ENCODE peak calls at places on chromosomes 1 and 21, in ten cellular contexts. One of them, this sample, is unnamed.

GRCh38 chr1:167223144-167224103 is 2.7 kb downstream of the POU2F1 start:
- DNase-seq in WTC11: no peak
- DNase-seq in ovary: no peak
- DNase-seq in stimulated activated CD8-positive, alpha-beta memory T cell treated with anti-CD3 and anti-CD28 coated beads, Interleukin-4, amount 100 ng/mL, for 24 hours: no peak
- DNase-seq in naive thymus-derived CD8-positive, alpha-beta T cell: no peak
- DNase-seq in activated CD8-positive, alpha-beta T cell treated with anti-CD3 and anti-CD28 coated beads for 36 hours: no peak
- DNase-seq in effector memory CD4-positive, alpha-beta T cell: no peak
- DNase-seq in kidney tubule cell: peak
- DNase-seq in HEK293T: peak
- DNase-seq in CD4-positive, CD25-positive, alpha-beta regulatory T cell: no peak
- DNase-seq in this sample: no peak

GRCh38 chr1:202586018-202586821 is 124.0 kb downstream of the SYT2 start:
- DNase-seq in stimulated activated CD8-positive, alpha-beta memory T cell treated with anti-CD3 and anti-CD28 coated beads, Interleukin-4, amount 100 ng/mL, for 24 hours: no peak
- DNase-seq in HEK293T: no peak
- DNase-seq in naive thymus-derived CD8-positive, alpha-beta T cell: no peak
- DNase-seq in kidney tubule cell: peak
- DNase-seq in activated CD8-positive, alpha-beta T cell treated with anti-CD3 and anti-CD28 coated beads for 36 hours: no peak
- DNase-seq in CD4-positive, CD25-positive, alpha-beta regulatory T cell: no peak
- DNase-seq in WTC11: no peak
- DNase-seq in effector memory CD4-positive, alpha-beta T cell: no peak
- DNase-seq in ovary: no peak
- DNase-seq in this sample: no peak

GRCh38 chr21:15224346-15225086 is 159.7 kb upstream of the NRIP1 start:
- DNase-seq in stimulated activated CD8-positive, alpha-beta memory T cell treated with anti-CD3 and anti-CD28 coated beads, Interleukin-4, amount 100 ng/mL, for 24 hours: no peak
- DNase-seq in naive thymus-derived CD8-positive, alpha-beta T cell: no peak
- DNase-seq in WTC11: no peak
- DNase-seq in activated CD8-positive, alpha-beta T cell treated with anti-CD3 and anti-CD28 coated beads for 36 hours: no peak
- DNase-seq in CD4-positive, CD25-positive, alpha-beta regulatory T cell: no peak
- DNase-seq in kidney tubule cell: peak
- DNase-seq in ovary: no peak
- DNase-seq in HEK293T: no peak
- DNase-seq in effector memory CD4-positive, alpha-beta T cell: no peak
- DNase-seq in this sample: no peak

GRCh38 chr1:225448146-225448805 is 20.4 kb upstream of the LBR start:
- DNase-seq in WTC11: no peak
- DNase-seq in HEK293T: no peak
- DNase-seq in stimulated activated CD8-positive, alpha-beta memory T cell treated with anti-CD3 and anti-CD28 coated beads, Interleukin-4, amount 100 ng/mL, for 24 hours: no peak
- DNase-seq in activated CD8-positive, alpha-beta T cell treated with anti-CD3 and anti-CD28 coated beads for 36 hours: no peak
- DNase-seq in effector memory CD4-positive, alpha-beta T cell: no peak
- DNase-seq in kidney tubule cell: no peak
- DNase-seq in naive thymus-derived CD8-positive, alpha-beta T cell: no peak
- DNase-seq in ovary: no peak
- DNase-seq in CD4-positive, CD25-positive, alpha-beta regulatory T cell: no peak
- DNase-seq in this sample: no peak

GRCh38 chr1:211490821-211491415 is 1.0 kb downstream of the RD3 start:
- DNase-seq in effector memory CD4-positive, alpha-beta T cell: no peak
- DNase-seq in ovary: no peak
- DNase-seq in CD4-positive, CD25-positive, alpha-beta regulatory T cell: no peak
- DNase-seq in WTC11: no peak
- DNase-seq in activated CD8-positive, alpha-beta T cell treated with anti-CD3 and anti-CD28 coated beads for 36 hours: no peak
- DNase-seq in stimulated activated CD8-positive, alpha-beta memory T cell treated with anti-CD3 and anti-CD28 coated beads, Interleukin-4, amount 100 ng/mL, for 24 hours: no peak
- DNase-seq in HEK293T: no peak
- DNase-seq in naive thymus-derived CD8-positive, alpha-beta T cell: no peak
- DNase-seq in kidney tubule cell: no peak
- DNase-seq in this sample: no peak

GRCh38 chr21:32597205-32597604 is 11.9 kb upstream of the TCP10L start:
- DNase-seq in activated CD8-positive, alpha-beta T cell treated with anti-CD3 and anti-CD28 coated beads for 36 hours: no peak
- DNase-seq in stimulated activated CD8-positive, alpha-beta memory T cell treated with anti-CD3 and anti-CD28 coated beads, Interleukin-4, amount 100 ng/mL, for 24 hours: no peak
- DNase-seq in kidney tubule cell: peak
- DNase-seq in effector memory CD4-positive, alpha-beta T cell: no peak
- DNase-seq in naive thymus-derived CD8-positive, alpha-beta T cell: no peak
- DNase-seq in CD4-positive, CD25-positive, alpha-beta regulatory T cell: no peak
- DNase-seq in ovary: no peak
- DNase-seq in HEK293T: no peak
- DNase-seq in WTC11: no peak
- DNase-seq in this sample: no peak

GRCh38 chr1:17561252-17561558 is 21.7 kb downstream of the ARHGEF10L start:
- DNase-seq in effector memory CD4-positive, alpha-beta T cell: no peak
- DNase-seq in kidney tubule cell: peak
- DNase-seq in HEK293T: no peak
- DNase-seq in naive thymus-derived CD8-positive, alpha-beta T cell: no peak
- DNase-seq in ovary: no peak
- DNase-seq in WTC11: no peak
- DNase-seq in stimulated activated CD8-positive, alpha-beta memory T cell treated with anti-CD3 and anti-CD28 coated beads, Interleukin-4, amount 100 ng/mL, for 24 hours: no peak
- DNase-seq in activated CD8-positive, alpha-beta T cell treated with anti-CD3 and anti-CD28 coated beads for 36 hours: no peak
- DNase-seq in CD4-positive, CD25-positive, alpha-beta regulatory T cell: no peak
- DNase-seq in this sample: no peak

GRCh38 chr1:227793948-227794812 is 21.3 kb upstream of the PRSS38 start:
- DNase-seq in stimulated activated CD8-positive, alpha-beta memory T cell treated with anti-CD3 and anti-CD28 coated beads, Interleukin-4, amount 100 ng/mL, for 24 hours: no peak
- DNase-seq in ovary: peak
- DNase-seq in HEK293T: peak
- DNase-seq in naive thymus-derived CD8-positive, alpha-beta T cell: no peak
- DNase-seq in effector memory CD4-positive, alpha-beta T cell: no peak
- DNase-seq in WTC11: peak
- DNase-seq in activated CD8-positive, alpha-beta T cell treated with anti-CD3 and anti-CD28 coated beads for 36 hours: no peak
- DNase-seq in kidney tubule cell: no peak
- DNase-seq in CD4-positive, CD25-positive, alpha-beta regulatory T cell: no peak
- DNase-seq in this sample: no peak

GRCh38 chr1:183385746-183386145 is 32.4 kb downstream of the NMNAT2 start:
- DNase-seq in effector memory CD4-positive, alpha-beta T cell: no peak
- DNase-seq in naive thymus-derived CD8-positive, alpha-beta T cell: no peak
- DNase-seq in activated CD8-positive, alpha-beta T cell treated with anti-CD3 and anti-CD28 coated beads for 36 hours: no peak
- DNase-seq in stimulated activated CD8-positive, alpha-beta memory T cell treated with anti-CD3 and anti-CD28 coated beads, Interleukin-4, amount 100 ng/mL, for 24 hours: no peak
- DNase-seq in HEK293T: no peak
- DNase-seq in ovary: no peak
- DNase-seq in WTC11: no peak
- DNase-seq in kidney tubule cell: peak
- DNase-seq in CD4-positive, CD25-positive, alpha-beta regulatory T cell: no peak
- DNase-seq in this sample: no peak

GRCh38 chr1:201347498-201348210 is 29.8 kb downstream of the TNNT2 start:
- DNase-seq in effector memory CD4-positive, alpha-beta T cell: no peak
- DNase-seq in HEK293T: no peak
- DNase-seq in stimulated activated CD8-positive, alpha-beta memory T cell treated with anti-CD3 and anti-CD28 coated beads, Interleukin-4, amount 100 ng/mL, for 24 hours: no peak
- DNase-seq in naive thymus-derived CD8-positive, alpha-beta T cell: no peak
- DNase-seq in activated CD8-positive, alpha-beta T cell treated with anti-CD3 and anti-CD28 coated beads for 36 hours: no peak
- DNase-seq in CD4-positive, CD25-positive, alpha-beta regulatory T cell: no peak
- DNase-seq in WTC11: no peak
- DNase-seq in kidney tubule cell: no peak
- DNase-seq in ovary: no peak
- DNase-seq in this sample: no peak

GRCh38 chr1:6116137-6116536 is 64.0 kb downstream of the CHD5 start:
- DNase-seq in kidney tubule cell: no peak
- DNase-seq in stimulated activated CD8-positive, alpha-beta memory T cell treated with anti-CD3 and anti-CD28 coated beads, Interleukin-4, amount 100 ng/mL, for 24 hours: no peak
- DNase-seq in CD4-positive, CD25-positive, alpha-beta regulatory T cell: no peak
- DNase-seq in naive thymus-derived CD8-positive, alpha-beta T cell: no peak
- DNase-seq in WTC11: no peak
- DNase-seq in effector memory CD4-positive, alpha-beta T cell: no peak
- DNase-seq in ovary: no peak
- DNase-seq in HEK293T: no peak
- DNase-seq in activated CD8-positive, alpha-beta T cell treated with anti-CD3 and anti-CD28 coated beads for 36 hours: no peak
- DNase-seq in this sample: no peak

GRCh38 chr1:45820173-45820572 is 16.8 kb downstream of the MAST2 start:
- DNase-seq in stimulated activated CD8-positive, alpha-beta memory T cell treated with anti-CD3 and anti-CD28 coated beads, Interleukin-4, amount 100 ng/mL, for 24 hours: no peak
- DNase-seq in kidney tubule cell: no peak
- DNase-seq in activated CD8-positive, alpha-beta T cell treated with anti-CD3 and anti-CD28 coated beads for 36 hours: no peak
- DNase-seq in WTC11: no peak
- DNase-seq in CD4-positive, CD25-positive, alpha-beta regulatory T cell: no peak
- DNase-seq in naive thymus-derived CD8-positive, alpha-beta T cell: no peak
- DNase-seq in ovary: no peak
- DNase-seq in HEK293T: no peak
- DNase-seq in effector memory CD4-positive, alpha-beta T cell: no peak
- DNase-seq in this sample: no peak

GRCh38 chr1:157390646-157391045 is 161.7 kb downstream of the FCRL5 start:
- DNase-seq in CD4-positive, CD25-positive, alpha-beta regulatory T cell: no peak
- DNase-seq in ovary: no peak
- DNase-seq in effector memory CD4-positive, alpha-beta T cell: no peak
- DNase-seq in naive thymus-derived CD8-positive, alpha-beta T cell: no peak
- DNase-seq in HEK293T: no peak
- DNase-seq in activated CD8-positive, alpha-beta T cell treated with anti-CD3 and anti-CD28 coated beads for 36 hours: no peak
- DNase-seq in stimulated activated CD8-positive, alpha-beta memory T cell treated with anti-CD3 and anti-CD28 coated beads, Interleukin-4, amount 100 ng/mL, for 24 hours: no peak
- DNase-seq in WTC11: no peak
- DNase-seq in kidney tubule cell: peak
- DNase-seq in this sample: no peak

GRCh38 chr21:44684483-44684882 is 2.5 kb upstream of the KRTAP12-1 start:
- DNase-seq in naive thymus-derived CD8-positive, alpha-beta T cell: no peak
- DNase-seq in stimulated activated CD8-positive, alpha-beta memory T cell treated with anti-CD3 and anti-CD28 coated beads, Interleukin-4, amount 100 ng/mL, for 24 hours: no peak
- DNase-seq in activated CD8-positive, alpha-beta T cell treated with anti-CD3 and anti-CD28 coated beads for 36 hours: no peak
- DNase-seq in HEK293T: no peak
- DNase-seq in WTC11: no peak
- DNase-seq in CD4-positive, CD25-positive, alpha-beta regulatory T cell: no peak
- DNase-seq in ovary: no peak
- DNase-seq in kidney tubule cell: no peak
- DNase-seq in effector memory CD4-positive, alpha-beta T cell: no peak
- DNase-seq in this sample: no peak

GRCh38 chr1:13469343-13469742 is 44.5 kb downstream of the LRRC38 start:
- DNase-seq in effector memory CD4-positive, alpha-beta T cell: no peak
- DNase-seq in naive thymus-derived CD8-positive, alpha-beta T cell: no peak
- DNase-seq in kidney tubule cell: peak
- DNase-seq in WTC11: peak
- DNase-seq in stimulated activated CD8-positive, alpha-beta memory T cell treated with anti-CD3 and anti-CD28 coated beads, Interleukin-4, amount 100 ng/mL, for 24 hours: no peak
- DNase-seq in HEK293T: peak
- DNase-seq in ovary: no peak
- DNase-seq in activated CD8-positive, alpha-beta T cell treated with anti-CD3 and anti-CD28 coated beads for 36 hours: no peak
- DNase-seq in CD4-positive, CD25-positive, alpha-beta regulatory T cell: no peak
- DNase-seq in this sample: no peak

GRCh38 chr1:178146456-178146855 is 52.6 kb downstream of the RASAL2 start:
- DNase-seq in stimulated activated CD8-positive, alpha-beta memory T cell treated with anti-CD3 and anti-CD28 coated beads, Interleukin-4, amount 100 ng/mL, for 24 hours: no peak
- DNase-seq in kidney tubule cell: no peak
- DNase-seq in HEK293T: no peak
- DNase-seq in effector memory CD4-positive, alpha-beta T cell: no peak
- DNase-seq in naive thymus-derived CD8-positive, alpha-beta T cell: no peak
- DNase-seq in WTC11: no peak
- DNase-seq in ovary: no peak
- DNase-seq in CD4-positive, CD25-positive, alpha-beta regulatory T cell: no peak
- DNase-seq in activated CD8-positive, alpha-beta T cell treated with anti-CD3 and anti-CD28 coated beads for 36 hours: no peak
- DNase-seq in this sample: no peak

GRCh38 chr1:38175062-38175461 is 128.5 kb upstream of the POU3F1 start:
- DNase-seq in naive thymus-derived CD8-positive, alpha-beta T cell: no peak
- DNase-seq in ovary: no peak
- DNase-seq in effector memory CD4-positive, alpha-beta T cell: no peak
- DNase-seq in kidney tubule cell: no peak
- DNase-seq in stimulated activated CD8-positive, alpha-beta memory T cell treated with anti-CD3 and anti-CD28 coated beads, Interleukin-4, amount 100 ng/mL, for 24 hours: no peak
- DNase-seq in HEK293T: no peak
- DNase-seq in CD4-positive, CD25-positive, alpha-beta regulatory T cell: no peak
- DNase-seq in activated CD8-positive, alpha-beta T cell treated with anti-CD3 and anti-CD28 coated beads for 36 hours: no peak
- DNase-seq in WTC11: no peak
- DNase-seq in this sample: no peak

GRCh38 chr1:150836129-150836773 is 28.2 kb upstream of the CTSK start:
- DNase-seq in CD4-positive, CD25-positive, alpha-beta regulatory T cell: no peak
- DNase-seq in WTC11: no peak
- DNase-seq in ovary: no peak
- DNase-seq in naive thymus-derived CD8-positive, alpha-beta T cell: no peak
- DNase-seq in activated CD8-positive, alpha-beta T cell treated with anti-CD3 and anti-CD28 coated beads for 36 hours: no peak
- DNase-seq in stimulated activated CD8-positive, alpha-beta memory T cell treated with anti-CD3 and anti-CD28 coated beads, Interleukin-4, amount 100 ng/mL, for 24 hours: no peak
- DNase-seq in HEK293T: no peak
- DNase-seq in kidney tubule cell: peak
- DNase-seq in effector memory CD4-positive, alpha-beta T cell: no peak
- DNase-seq in this sample: no peak

GRCh38 chr1:119611701-119612113 is 36.4 kb downstream of the ZNF697 start:
- DNase-seq in CD4-positive, CD25-positive, alpha-beta regulatory T cell: peak
- DNase-seq in HEK293T: peak
- DNase-seq in ovary: peak
- DNase-seq in effector memory CD4-positive, alpha-beta T cell: no peak
- DNase-seq in naive thymus-derived CD8-positive, alpha-beta T cell: peak
- DNase-seq in kidney tubule cell: peak
- DNase-seq in WTC11: peak
- DNase-seq in stimulated activated CD8-positive, alpha-beta memory T cell treated with anti-CD3 and anti-CD28 coated beads, Interleukin-4, amount 100 ng/mL, for 24 hours: peak
- DNase-seq in activated CD8-positive, alpha-beta T cell treated with anti-CD3 and anti-CD28 coated beads for 36 hours: peak
- DNase-seq in this sample: peak

GRCh38 chr1:240030236-240030635 is 61.4 kb upstream of the FMN2 start:
- DNase-seq in CD4-positive, CD25-positive, alpha-beta regulatory T cell: no peak
- DNase-seq in activated CD8-positive, alpha-beta T cell treated with anti-CD3 and anti-CD28 coated beads for 36 hours: no peak
- DNase-seq in stimulated activated CD8-positive, alpha-beta memory T cell treated with anti-CD3 and anti-CD28 coated beads, Interleukin-4, amount 100 ng/mL, for 24 hours: no peak
- DNase-seq in effector memory CD4-positive, alpha-beta T cell: no peak
- DNase-seq in WTC11: no peak
- DNase-seq in kidney tubule cell: no peak
- DNase-seq in naive thymus-derived CD8-positive, alpha-beta T cell: no peak
- DNase-seq in HEK293T: no peak
- DNase-seq in ovary: no peak
- DNase-seq in this sample: no peak

GRCh38 chr1:116498789-116499628 is 71.8 kb downstream of the CD58 start:
- DNase-seq in WTC11: peak
- DNase-seq in effector memory CD4-positive, alpha-beta T cell: no peak
- DNase-seq in stimulated activated CD8-positive, alpha-beta memory T cell treated with anti-CD3 and anti-CD28 coated beads, Interleukin-4, amount 100 ng/mL, for 24 hours: peak
- DNase-seq in naive thymus-derived CD8-positive, alpha-beta T cell: no peak
- DNase-seq in CD4-positive, CD25-positive, alpha-beta regulatory T cell: no peak
- DNase-seq in kidney tubule cell: peak
- DNase-seq in activated CD8-positive, alpha-beta T cell treated with anti-CD3 and anti-CD28 coated beads for 36 hours: peak
- DNase-seq in HEK293T: peak
- DNase-seq in ovary: peak
- DNase-seq in this sample: peak

GRCh38 chr1:6358757-6359567 is 34.6 kb downstream of the ACOT7 start:
- DNase-seq in CD4-positive, CD25-positive, alpha-beta regulatory T cell: peak
- DNase-seq in effector memory CD4-positive, alpha-beta T cell: peak
- DNase-seq in kidney tubule cell: peak
- DNase-seq in stimulated activated CD8-positive, alpha-beta memory T cell treated with anti-CD3 and anti-CD28 coated beads, Interleukin-4, amount 100 ng/mL, for 24 hours: no peak
- DNase-seq in activated CD8-positive, alpha-beta T cell treated with anti-CD3 and anti-CD28 coated beads for 36 hours: peak
- DNase-seq in naive thymus-derived CD8-positive, alpha-beta T cell: peak
- DNase-seq in ovary: peak
- DNase-seq in WTC11: no peak
- DNase-seq in HEK293T: no peak
- DNase-seq in this sample: peak

GRCh38 chr1:107925565-107925964 is 39.4 kb downstream of the VAV3 start:
- DNase-seq in WTC11: no peak
- DNase-seq in effector memory CD4-positive, alpha-beta T cell: no peak
- DNase-seq in HEK293T: no peak
- DNase-seq in kidney tubule cell: no peak
- DNase-seq in CD4-positive, CD25-positive, alpha-beta regulatory T cell: no peak
- DNase-seq in stimulated activated CD8-positive, alpha-beta memory T cell treated with anti-CD3 and anti-CD28 coated beads, Interleukin-4, amount 100 ng/mL, for 24 hours: no peak
- DNase-seq in naive thymus-derived CD8-positive, alpha-beta T cell: no peak
- DNase-seq in ovary: no peak
- DNase-seq in activated CD8-positive, alpha-beta T cell treated with anti-CD3 and anti-CD28 coated beads for 36 hours: no peak
- DNase-seq in this sample: no peak

GRCh38 chr1:19110266-19110927 is 99.7 kb downstream of the UBR4 start:
- DNase-seq in HEK293T: no peak
- DNase-seq in kidney tubule cell: peak
- DNase-seq in CD4-positive, CD25-positive, alpha-beta regulatory T cell: no peak
- DNase-seq in WTC11: no peak
- DNase-seq in naive thymus-derived CD8-positive, alpha-beta T cell: no peak
- DNase-seq in ovary: no peak
- DNase-seq in activated CD8-positive, alpha-beta T cell treated with anti-CD3 and anti-CD28 coated beads for 36 hours: no peak
- DNase-seq in effector memory CD4-positive, alpha-beta T cell: no peak
- DNase-seq in stimulated activated CD8-positive, alpha-beta memory T cell treated with anti-CD3 and anti-CD28 coated beads, Interleukin-4, amount 100 ng/mL, for 24 hours: no peak
- DNase-seq in this sample: no peak

GRCh38 chr1:65189716-65190115 is 41.7 kb downstream of the AK4 start:
- DNase-seq in naive thymus-derived CD8-positive, alpha-beta T cell: no peak
- DNase-seq in CD4-positive, CD25-positive, alpha-beta regulatory T cell: no peak
- DNase-seq in HEK293T: no peak
- DNase-seq in WTC11: no peak
- DNase-seq in kidney tubule cell: no peak
- DNase-seq in stimulated activated CD8-positive, alpha-beta memory T cell treated with anti-CD3 and anti-CD28 coated beads, Interleukin-4, amount 100 ng/mL, for 24 hours: no peak
- DNase-seq in effector memory CD4-positive, alpha-beta T cell: no peak
- DNase-seq in activated CD8-positive, alpha-beta T cell treated with anti-CD3 and anti-CD28 coated beads for 36 hours: no peak
- DNase-seq in ovary: no peak
- DNase-seq in this sample: no peak

This sample was measured in naive thymus-derived CD4-positive, alpha-beta T cell.